ENCODE peak calls at places on chromosome 13, in nine cellular contexts. One of them, this sample, is unnamed.

GRCh38 chr13:108919036-108919907 is 289.9 kb downstream of the MYO16 start:
- DNase-seq in left ventricle myocardium inferior: no peak
- DNase-seq in GM13977: no peak
- DNase-seq in left lung: no peak
- DNase-seq in psoas muscle: no peak
- DNase-seq in stimulated activated CD4-positive, alpha-beta T cell treated with anti-CD3 and anti-CD28 coated beads, Interleukin-15, amount 100 ng/mL, for 24 hours: no peak
- DNase-seq in GM10248: no peak
- DNase-seq in activated CD4-positive, CD25-positive, alpha-beta regulatory T cell: no peak
- DNase-seq in astrocyte of the spinal cord: peak
- DNase-seq in this sample: no peak

GRCh38 chr13:111519041-111519440 is 198.6 kb downstream of the TEX29 start:
- DNase-seq in left ventricle myocardium inferior: no peak
- DNase-seq in GM13977: no peak
- DNase-seq in left lung: no peak
- DNase-seq in psoas muscle: no peak
- DNase-seq in stimulated activated CD4-positive, alpha-beta T cell treated with anti-CD3 and anti-CD28 coated beads, Interleukin-15, amount 100 ng/mL, for 24 hours: no peak
- DNase-seq in GM10248: no peak
- DNase-seq in activated CD4-positive, CD25-positive, alpha-beta regulatory T cell: no peak
- DNase-seq in astrocyte of the spinal cord: no peak
- DNase-seq in this sample: no peak

GRCh38 chr13:75178436-75178835 is 303.5 kb downstream of the TBC1D4 start:
- DNase-seq in left ventricle myocardium inferior: no peak
- DNase-seq in GM13977: no peak
- DNase-seq in left lung: no peak
- DNase-seq in psoas muscle: no peak
- DNase-seq in stimulated activated CD4-positive, alpha-beta T cell treated with anti-CD3 and anti-CD28 coated beads, Interleukin-15, amount 100 ng/mL, for 24 hours: no peak
- DNase-seq in GM10248: no peak
- DNase-seq in activated CD4-positive, CD25-positive, alpha-beta regulatory T cell: no peak
- DNase-seq in astrocyte of the spinal cord: no peak
- DNase-seq in this sample: no peak

GRCh38 chr13:114142640-114143490 is 10.4 kb upstream of the RASA3 start:
- DNase-seq in left ventricle myocardium inferior: no peak
- DNase-seq in GM13977: no peak
- DNase-seq in left lung: peak
- DNase-seq in psoas muscle: no peak
- DNase-seq in stimulated activated CD4-positive, alpha-beta T cell treated with anti-CD3 and anti-CD28 coated beads, Interleukin-15, amount 100 ng/mL, for 24 hours: peak
- DNase-seq in GM10248: no peak
- DNase-seq in activated CD4-positive, CD25-positive, alpha-beta regulatory T cell: no peak
- DNase-seq in astrocyte of the spinal cord: no peak
- DNase-seq in this sample: no peak

GRCh38 chr13:43751624-43752023 is 35.1 kb downstream of the ENOX1 start:
- DNase-seq in left ventricle myocardium inferior: no peak
- DNase-seq in GM13977: no peak
- DNase-seq in left lung: no peak
- DNase-seq in psoas muscle: no peak
- DNase-seq in stimulated activated CD4-positive, alpha-beta T cell treated with anti-CD3 and anti-CD28 coated beads, Interleukin-15, amount 100 ng/mL, for 24 hours: no peak
- DNase-seq in GM10248: no peak
- DNase-seq in activated CD4-positive, CD25-positive, alpha-beta regulatory T cell: no peak
- DNase-seq in astrocyte of the spinal cord: no peak
- DNase-seq in this sample: no peak

GRCh38 chr13:28458604-28459003 is 36.3 kb downstream of the FLT1 start:
- DNase-seq in left ventricle myocardium inferior: no peak
- DNase-seq in GM13977: no peak
- DNase-seq in left lung: no peak
- DNase-seq in psoas muscle: no peak
- DNase-seq in stimulated activated CD4-positive, alpha-beta T cell treated with anti-CD3 and anti-CD28 coated beads, Interleukin-15, amount 100 ng/mL, for 24 hours: no peak
- DNase-seq in GM10248: no peak
- DNase-seq in activated CD4-positive, CD25-positive, alpha-beta regulatory T cell: no peak
- DNase-seq in astrocyte of the spinal cord: no peak
- DNase-seq in this sample: no peak

GRCh38 chr13:70923863-70924752 is 815.9 kb upstream of the KLHL1 start:
- DNase-seq in left ventricle myocardium inferior: no peak
- DNase-seq in GM13977: no peak
- DNase-seq in left lung: no peak
- DNase-seq in psoas muscle: no peak
- DNase-seq in stimulated activated CD4-positive, alpha-beta T cell treated with anti-CD3 and anti-CD28 coated beads, Interleukin-15, amount 100 ng/mL, for 24 hours: no peak
- DNase-seq in GM10248: no peak
- DNase-seq in activated CD4-positive, CD25-positive, alpha-beta regulatory T cell: no peak
- DNase-seq in astrocyte of the spinal cord: peak
- DNase-seq in this sample: no peak

GRCh38 chr13:93244141-93244917 is 17.7 kb downstream of the GPC6 start:
- DNase-seq in left ventricle myocardium inferior: no peak
- DNase-seq in GM13977: no peak
- DNase-seq in left lung: no peak
- DNase-seq in psoas muscle: no peak
- DNase-seq in stimulated activated CD4-positive, alpha-beta T cell treated with anti-CD3 and anti-CD28 coated beads, Interleukin-15, amount 100 ng/mL, for 24 hours: no peak
- DNase-seq in GM10248: no peak
- DNase-seq in activated CD4-positive, CD25-positive, alpha-beta regulatory T cell: no peak
- DNase-seq in astrocyte of the spinal cord: peak
- DNase-seq in this sample: peak

GRCh38 chr13:25659091-25659502 is 287.3 kb downstream of the ATP8A2 start:
- DNase-seq in left ventricle myocardium inferior: no peak
- DNase-seq in GM13977: no peak
- DNase-seq in left lung: no peak
- DNase-seq in psoas muscle: no peak
- DNase-seq in stimulated activated CD4-positive, alpha-beta T cell treated with anti-CD3 and anti-CD28 coated beads, Interleukin-15, amount 100 ng/mL, for 24 hours: no peak
- DNase-seq in GM10248: no peak
- DNase-seq in activated CD4-positive, CD25-positive, alpha-beta regulatory T cell: no peak
- DNase-seq in astrocyte of the spinal cord: no peak
- DNase-seq in this sample: no peak

GRCh38 chr13:79973533-79973963 is 367.4 kb downstream of the SPRY2 start:
- DNase-seq in left ventricle myocardium inferior: peak
- DNase-seq in GM13977: no peak
- DNase-seq in left lung: no peak
- DNase-seq in psoas muscle: peak
- DNase-seq in stimulated activated CD4-positive, alpha-beta T cell treated with anti-CD3 and anti-CD28 coated beads, Interleukin-15, amount 100 ng/mL, for 24 hours: peak
- DNase-seq in GM10248: peak
- DNase-seq in activated CD4-positive, CD25-positive, alpha-beta regulatory T cell: no peak
- DNase-seq in astrocyte of the spinal cord: no peak
- DNase-seq in this sample: peak

This sample was measured in left cardiac atrium.